ENCODE peak calls at places on chromosomes 13 and 19, in six cellular contexts. I is stimulated activated CD8-positive, alpha-beta memory T cell treated with anti-CD3 and anti-CD28 coated beads, Interleukin-7, amount 100 ng/mL, for 1 hour; E is germinal center; H is naive thymus-derived CD8-positive, alpha-beta T cell; T is T-helper 2 cell treated with Interferon-gamma antibody and Interleukin-4, amounts not matched to agents 5 μg/mL and 100 μg/mL, for 36 hours; S is stimulated activated CD4-positive, alpha-beta T cell treated with anti-CD3 and anti-CD28 coated beads, Interleukin-15, amount 100 ng/mL, for 1 hour. V is an unnamed sample.

GRCh38 chr19:48632692-48633147 is 4.5 kb downstream of the DBP start:
- DNase-seq in I (no peak), E (no peak), H (no peak), T (no peak), S (no peak), V (no peak)

GRCh38 chr13:70366720-70367119 is 258.5 kb upstream of the KLHL1 start:
- DNase-seq in I (no peak), E (no peak), H (no peak), T (no peak), S (no peak), V (no peak)

GRCh38 chr13:27203854-27204253 is 32.2 kb upstream of the USP12 start:
- DNase-seq in I (no peak), E (no peak), H (no peak), T (no peak), S (no peak), V (no peak)

GRCh38 chr19:51361228-51361627 is 5.0 kb downstream of the ETFB start:
- DNase-seq in I (no peak), E (no peak), H (no peak), T (no peak), S (no peak), V (no peak)

GRCh38 chr13:42039457-42039945 is 8.9 kb upstream of the DGKH start:
- DNase-seq in I (no peak), E (peak; percentile 22), H (no peak), T (no peak), S (no peak), V (no peak)

GRCh38 chr13:36973621-36974268 is 25.4 kb downstream of the ALG5 start:
- DNase-seq in I (no peak), E (peak; percentile 18), H (no peak), T (no peak), S (no peak), V (no peak)

GRCh38 chr13:36530861-36531590 is 98.7 kb downstream of the CCNA1 start:
- DNase-seq in I (no peak), E (no peak), H (no peak), T (no peak), S (no peak), V (no peak)

GRCh38 chr19:7888145-7888825 is at the start of gene LRRC8E:
- DNase-seq in I (no peak), E (no peak), H (no peak), T (peak; percentile 39), S (no peak), V (no peak)

GRCh38 chr19:18604820-18605159 is 1.8 kb downstream of the CRLF1 start:
- DNase-seq in I (no peak), E (no peak), H (no peak), T (no peak), S (no peak), V (no peak)

GRCh38 chr13:57557979-57558529 is 73.5 kb upstream of the PCDH17 start:
- DNase-seq in I (no peak), E (no peak), H (no peak), T (no peak), S (no peak), V (no peak)

GRCh38 chr19:3137139-3137538 is 1.3 kb downstream of the GNA15 start:
- DNase-seq in I (no peak), E (no peak), H (no peak), T (no peak), S (no peak), V (no peak)

GRCh38 chr19:12953456-12954149 is 3.4 kb downstream of the GADD45GIP1 start:
- DNase-seq in I (no peak), E (no peak), H (no peak), T (no peak), S (no peak), V (no peak)

GRCh38 chr13:98834254-98834960 is 81.9 kb upstream of the SLC15A1 start:
- DNase-seq in I (no peak), E (no peak), H (no peak), T (no peak), S (no peak), V (no peak)

GRCh38 chr19:17248011-17248776 is 2.5 kb upstream of the NR2F6 start:
- DNase-seq in I (no peak), E (no peak), H (no peak), T (no peak), S (no peak), V (no peak)

GRCh38 chr13:48942131-48942530 is 33.6 kb upstream of the FNDC3A start:
- DNase-seq in I (no peak), E (no peak), H (no peak), T (no peak), S (no peak), V (no peak)

GRCh38 chr19:29717051-29717450 is 2.0 kb upstream of the C19orf12 start:
- DNase-seq in I (no peak), E (no peak), H (no peak), T (no peak), S (no peak), V (no peak)

GRCh38 chr19:46704379-46705076 is 12.4 kb downstream of the PRKD2 start:
- DNase-seq in I (peak; percentile 83), E (peak; percentile 87), H (peak; percentile 86), T (peak; percentile 69), S (peak; percentile 73), V (peak; percentile 71)